ENCODE peak calls at places on chromosomes 12 and 14, in eight cellular contexts. Z is transverse colon; G is mammary epithelial cell; D is H9; E is PC-3; L is kidney; W is heart left ventricle; A is effector memory CD4-positive, alpha-beta T cell. H is an unnamed sample.
A peak's percentile ranks its signal among the peaks of the same experiment; 100 is the strongest.

GRCh38 chr12:49342914-49343731 is 3.6 kb upstream of the DNAJC22 start:
- DNase-seq in W (no peak), E (no peak), A (no peak), D (peak; percentile 57), Z (no peak), G (no peak), L (peak; percentile 85), H (no peak)

GRCh38 chr12:118136559-118137003 is 657 bp downstream of the PEBP1 start:
- DNase-seq in D (peak; percentile 42), L (peak; percentile 82), Z (peak; percentile 61), G (peak; percentile 45), A (no peak), E (peak; percentile 54), W (peak; percentile 59), H (peak; percentile 85)

GRCh38 chr14:77059276-77059934 is 30.9 kb upstream of the IRF2BPL start:
- DNase-seq in D (peak; percentile 86), E (peak; percentile 95), G (peak; percentile 49), A (peak; percentile 20), L (peak; percentile 89), Z (no peak), W (no peak), H (peak; percentile 29)

GRCh38 chr14:87524011-87524410 is 469.0 kb downstream of the GALC start:
- DNase-seq in E (no peak), Z (no peak), L (no peak), G (no peak), D (no peak), A (no peak), W (no peak), H (no peak)

GRCh38 chr14:34750670-34751069 is 36.3 kb upstream of the CFL2 start:
- DNase-seq in L (no peak), E (no peak), G (peak; percentile 25), Z (no peak), W (no peak), D (no peak), A (no peak), H (no peak)

GRCh38 chr12:1779783-1780182 is 40.6 kb upstream of the LRTM2 start:
- DNase-seq in G (peak; percentile 33), Z (no peak), A (no peak), E (no peak), D (no peak), L (no peak), W (no peak), H (no peak)

GRCh38 chr12:91984571-91984970 is 161.1 kb downstream of the BTG1 start:
- DNase-seq in W (no peak), G (no peak), L (no peak), E (peak; percentile 23), D (no peak), A (no peak), Z (no peak), H (no peak)

GRCh38 chr14:42703501-42703900 is 1096.8 kb downstream of the LRFN5 start:
- DNase-seq in A (no peak), W (no peak), Z (no peak), D (no peak), L (no peak), E (no peak), G (no peak), H (no peak)

DNA sequence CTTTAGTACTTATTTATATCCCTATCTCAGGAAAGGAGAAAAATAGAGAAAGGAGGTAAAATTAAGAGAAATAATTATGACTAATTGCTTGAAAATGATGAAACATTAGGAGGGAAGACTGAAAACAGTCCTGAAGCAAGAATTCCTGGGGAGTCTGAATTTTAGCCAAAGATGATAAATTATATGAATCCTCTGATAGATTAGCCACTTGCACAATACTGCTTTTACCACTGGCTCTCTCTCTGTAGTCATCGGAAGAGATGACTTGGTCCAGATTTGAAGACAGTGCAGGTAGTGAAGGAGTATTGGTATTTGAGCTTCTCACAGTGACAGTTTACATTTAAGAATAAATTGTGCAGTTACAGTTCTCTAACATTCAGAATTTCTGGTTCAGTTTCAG is 83.8 kb upstream of the CLEC14A start:
- DNase-seq in A (no peak), Z (no peak), W (no peak), D (no peak), E (peak; percentile 17), L (no peak), G (no peak), H (no peak)
- H3K4me1 ChIP-seq in A (no peaks in the 10 kb centered on the region), Z (no peaks in the 10 kb centered on the region), W (no peaks in the 10 kb centered on the region), D (no peaks in the 10 kb centered on the region), E (peaks cover 16% of the 10 kb centered on the region), L (no peaks in the 10 kb centered on the region), G (no peaks in the 10 kb centered on the region), H (no peaks in the 10 kb centered on the region)

DNA sequence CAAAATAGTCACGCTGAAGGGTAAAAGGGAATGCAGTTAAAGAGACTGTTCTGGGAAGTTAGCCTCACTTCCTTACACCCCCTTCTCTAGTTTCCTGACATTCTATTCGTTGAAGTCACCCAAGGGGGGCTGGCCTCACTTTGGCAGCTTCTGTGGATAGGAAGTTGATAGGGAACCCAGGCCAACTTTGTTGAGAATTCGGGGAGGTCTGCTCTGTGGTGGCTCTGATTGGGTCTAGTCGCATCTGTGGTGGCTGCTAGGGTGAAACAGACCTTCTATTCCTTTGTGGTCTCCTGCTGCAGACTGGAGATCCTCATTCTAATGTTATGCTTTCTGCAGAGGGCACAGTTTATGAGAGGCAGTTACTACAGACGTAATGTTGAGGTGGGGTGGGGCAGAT is 28.8 kb upstream of the GZMB start:
- DNase-seq in L (no peak), Z (no peak), D (no peak), E (no peak), G (no peak), A (no peak), W (peak; percentile 35), H (no peak)
- H3K27ac ChIP-seq in L (no peak overlapping the region), Z (no peak overlapping the region), D (no peak overlapping the region), E (no peak overlapping the region), G (no peak overlapping the region), A (no peak overlapping the region), W (peak overlapping the region; percentile 17), H (no peak overlapping the region)

GRCh38 chr14:99633141-99633540 is 11.8 kb upstream of the HHIPL1 start:
- DNase-seq in L (peak; percentile 49), W (no peak), G (no peak), E (no peak), A (no peak), D (no peak), Z (no peak), H (no peak)
- H3K4me1 ChIP-seq in L (peaks cover 2% of the 10 kb centered on the region), W (peaks cover 7% of the 10 kb centered on the region), G (peaks cover 5% of the 10 kb centered on the region), E (peaks cover 3% of the 10 kb centered on the region), A (peaks cover 5% of the 10 kb centered on the region), D (no peaks in the 10 kb centered on the region), Z (peaks cover 5% of the 10 kb centered on the region), H (no peaks in the 10 kb centered on the region)

DNA sequence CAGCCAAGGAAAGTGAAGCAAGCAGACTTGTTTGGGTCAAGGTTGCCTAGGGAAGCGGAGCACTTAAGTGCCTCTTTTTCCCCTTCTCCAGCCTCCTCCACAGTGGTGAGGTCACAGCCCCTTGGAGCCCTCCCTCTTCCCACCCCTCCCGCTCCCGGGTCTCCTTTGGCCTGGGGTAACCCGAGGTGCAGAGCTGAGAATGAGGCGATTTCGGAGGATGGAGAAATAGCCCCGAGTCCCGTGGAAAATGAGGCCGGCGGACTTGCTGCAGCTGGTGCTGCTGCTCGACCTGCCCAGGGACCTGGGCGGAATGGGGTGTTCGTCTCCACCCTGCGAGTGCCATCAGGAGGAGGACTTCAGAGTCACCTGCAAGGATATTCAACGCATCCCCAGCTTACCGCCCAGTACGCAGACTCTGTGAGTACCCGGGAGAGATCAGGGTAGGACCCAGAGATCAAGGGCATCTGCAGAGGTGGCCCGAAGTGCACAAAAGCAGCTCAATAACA is at the start of gene TSHR:
- DNase-seq in W (no peak), Z (no peak), G (no peak), A (no peak), D (peak; percentile 48), E (no peak), L (peak; percentile 69), H (no peak)
- H3K27ac ChIP-seq in W (no peak within 1 kb of the TSS), Z (no peak within 1 kb of the TSS), G (no peak within 1 kb of the TSS), A (no peak within 1 kb of the TSS), D (no peak within 1 kb of the TSS), E (no peak within 1 kb of the TSS), L (no peak within 1 kb of the TSS), H (peak within 1 kb of the TSS; percentile 19)

GRCh38 chr14:65329911-65330310 is 82.6 kb upstream of the FUT8 start:
- DNase-seq in G (no peak), W (no peak), A (no peak), Z (peak; percentile 23), L (no peak), E (no peak), D (no peak), H (no peak)

GRCh38 chr14:65331652-65332051 is 80.9 kb upstream of the FUT8 start:
- DNase-seq in Z (no peak), W (no peak), E (no peak), G (no peak), A (no peak), D (no peak), L (no peak), H (no peak)

GRCh38 chr14:65333926-65334687 is 78.4 kb upstream of the FUT8 start:
- DNase-seq in L (no peak), A (no peak), D (peak; percentile 53), E (no peak), W (peak; percentile 19), Z (peak; percentile 72), G (no peak), H (no peak)

GRCh38 chr14:65330416-65330815 is 82.1 kb upstream of the FUT8 start:
- DNase-seq in G (peak; percentile 54), Z (no peak), W (no peak), D (no peak), A (no peak), E (no peak), L (no peak), H (no peak)

DNA sequence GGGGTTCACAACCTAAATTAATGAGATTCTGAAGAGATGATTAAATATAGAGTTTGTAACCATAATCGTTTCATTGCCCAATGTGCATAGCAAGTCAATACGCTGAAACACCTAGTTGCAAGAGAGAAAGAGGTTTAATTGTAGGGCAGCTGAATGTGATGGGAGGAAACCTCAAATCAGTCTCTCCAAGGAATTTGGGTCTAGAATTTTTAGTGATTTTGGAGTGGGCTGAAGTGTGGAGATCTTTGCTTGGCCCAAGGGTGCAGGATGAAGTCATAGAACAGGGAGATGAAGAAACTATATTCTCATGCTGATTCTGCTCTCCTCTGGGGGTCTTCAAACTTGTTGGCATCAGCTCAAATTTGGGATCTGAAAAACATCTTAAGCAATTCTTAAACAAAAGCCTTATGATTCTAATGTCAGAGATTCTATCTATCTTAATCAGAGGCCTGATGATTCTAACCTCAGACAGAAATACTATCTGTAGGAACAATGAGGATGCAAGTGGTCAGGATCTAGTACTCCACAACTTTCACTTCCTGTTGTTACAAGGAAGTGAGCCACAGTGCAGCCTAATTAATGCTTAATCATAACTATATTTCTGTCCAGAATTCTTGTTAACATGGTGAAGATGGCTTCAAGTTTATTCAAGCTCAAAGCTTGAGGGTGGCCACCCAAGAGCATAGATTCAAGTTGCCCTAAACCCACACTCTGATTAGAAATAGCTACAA is 80.2 kb upstream of the FUT8 start:
- DNase-seq in E (peak; percentile 29), D (no peak), G (no peak), W (no peak), A (no peak), Z (no peak), L (no peak), H (peak; percentile 41)
- H3K4me1 ChIP-seq in E (peaks cover 38% of the 10 kb centered on the region), D (peaks cover 6% of the 10 kb centered on the region), G (peaks cover 20% of the 10 kb centered on the region), W (peaks cover 12% of the 10 kb centered on the region), A (no peaks in the 10 kb centered on the region), Z (peaks cover 48% of the 10 kb centered on the region), L (no peaks in the 10 kb centered on the region), H (peaks cover 12% of the 10 kb centered on the region)

GRCh38 chr12:80901661-80902060 is 36.1 kb downstream of the LIN7A start:
- DNase-seq in E (no peak), A (no peak), G (no peak), L (no peak), W (no peak), D (no peak), Z (no peak), H (no peak)
- H3K27ac ChIP-seq in E (no peak overlapping the region), A (no peak overlapping the region), G (no peak overlapping the region), L (no peak overlapping the region), W (no peak overlapping the region), D (no peak overlapping the region), Z (no peak overlapping the region), H (no peak overlapping the region)

GRCh38 chr12:113016796-113017195 is 38.5 kb downstream of the OAS2 start:
- DNase-seq in A (no peak), D (no peak), L (no peak), W (no peak), Z (no peak), G (no peak), E (no peak), H (no peak)
- H3K4me1 ChIP-seq in A (no peaks in the 10 kb centered on the region), D (no peaks in the 10 kb centered on the region), L (no peaks in the 10 kb centered on the region), W (no peaks in the 10 kb centered on the region), Z (no peaks in the 10 kb centered on the region), G (peaks cover 20% of the 10 kb centered on the region), E (peaks cover 10% of the 10 kb centered on the region), H (no peaks in the 10 kb centered on the region)

H was measured in small intestine.